ENCODE peak calls at places on chromosomes 4 and X, in nine cellular contexts. D, U, F, Z, P, N, J, S and M are unnamed samples.

GRCh38 chrX:131763674-131764073 is 219.8 kb downstream of the OR13H1 start:
- DNase-seq in D (no peak), U (peak; percentile 79), F (no peak), Z (peak; percentile 85), P (peak; percentile 79), N (no peak), J (no peak), S (no peak), M (no peak)

GRCh38 chrX:127877358-127877757 is 174.8 kb downstream of the ACTRT1 start:
- DNase-seq in D (no peak), U (no peak), F (no peak), Z (no peak), P (no peak), N (no peak), J (no peak), S (no peak), M (no peak)

GRCh38 chr4:26145212-26145611 is 175.6 kb upstream of the RBPJ start:
- DNase-seq in D (no peak), U (no peak), F (no peak), Z (no peak), P (no peak), N (no peak), J (no peak), S (no peak), M (no peak)

GRCh38 chr4:2249526-2249991 is 7.6 kb upstream of the HAUS3 start:
- DNase-seq in D (peak; percentile 55), U (peak; percentile 72), F (no peak), Z (no peak), P (no peak), N (no peak), J (no peak), S (no peak), M (no peak)

GRCh38 chr4:47553329-47554125 is 68.5 kb downstream of the ATP10D start:
- DNase-seq in D (no peak), U (no peak), F (no peak), Z (no peak), P (no peak), N (no peak), J (no peak), S (no peak), M (no peak)

GRCh38 chr4:78864405-78865024 is 74.7 kb downstream of the PAQR3 start:
- DNase-seq in D (no peak), U (no peak), F (peak; percentile 57), Z (no peak), P (no peak), N (no peak), J (peak; percentile 54), S (no peak), M (no peak)

GRCh38 chr4:15971068-15971801 is 8.3 kb upstream of the FGFBP2 start:
- DNase-seq in D (no peak), U (no peak), F (no peak), Z (no peak), P (no peak), N (no peak), J (no peak), S (no peak), M (no peak)

GRCh38 chrX:118255921-118256320 is 90.0 kb upstream of the WDR44 start:
- DNase-seq in D (no peak), U (no peak), F (no peak), Z (no peak), P (no peak), N (no peak), J (no peak), S (no peak), M (no peak)

GRCh38 chrX:131734621-131735020 is 190.7 kb downstream of the OR13H1 start:
- DNase-seq in D (no peak), U (no peak), F (no peak), Z (no peak), P (peak; percentile 71), N (no peak), J (peak; percentile 4), S (no peak), M (no peak)

GRCh38 chr4:88697588-88698329 is at the start of gene NAP1L5:
- DNase-seq in D (peak; percentile 79), U (peak; percentile 89), F (peak; percentile 81), Z (peak; percentile 55), P (peak; percentile 84), N (peak; percentile 88), J (peak; percentile 67), S (no peak), M (no peak)

GRCh38 chrX:102712967-102713677 is 874 bp downstream of the GPRASP2 start:
- DNase-seq in D (peak; percentile 60), U (no peak), F (peak; percentile 14), Z (peak; percentile 51), P (peak; percentile 51), N (peak; percentile 72), J (peak; percentile 68), S (peak; percentile 53), M (peak; percentile 11)

GRCh38 chr4:185773419-185773818 is 38.6 kb downstream of the SORBS2 start:
- DNase-seq in D (peak; percentile 71), U (no peak), F (no peak), Z (peak; percentile 89), P (no peak), N (peak; percentile 94), J (peak; percentile 46), S (no peak), M (no peak)

GRCh38 chr4:145840162-145840768 is 98.4 kb downstream of the ZNF827 start:
- DNase-seq in D (no peak), U (no peak), F (no peak), Z (peak; percentile 15), P (no peak), N (no peak), J (no peak), S (no peak), M (no peak)

GRCh38 chrX:130786030-130786429 is 117.0 kb downstream of the ENOX2 start:
- DNase-seq in D (no peak), U (no peak), F (no peak), Z (no peak), P (no peak), N (no peak), J (no peak), S (no peak), M (no peak)

GRCh38 chrX:150769408-150769807 is 76.2 kb downstream of the MTMR1 start:
- DNase-seq in D (no peak), U (no peak), F (no peak), Z (no peak), P (no peak), N (no peak), J (no peak), S (no peak), M (no peak)

GRCh38 chrX:150767475-150768131 is 74.4 kb downstream of the MTMR1 start:
- DNase-seq in D (no peak), U (no peak), F (no peak), Z (no peak), P (no peak), N (no peak), J (no peak), S (no peak), M (no peak)

GRCh38 chrX:150767045-150767395 is 73.8 kb downstream of the MTMR1 start:
- DNase-seq in D (no peak), U (no peak), F (no peak), Z (peak; percentile 10), P (no peak), N (no peak), J (peak; percentile 23), S (no peak), M (no peak)

GRCh38 chrX:150768580-150769190 is 75.5 kb downstream of the MTMR1 start:
- DNase-seq in D (no peak), U (no peak), F (no peak), Z (no peak), P (no peak), N (no peak), J (no peak), S (no peak), M (peak; percentile 24)

DNA sequence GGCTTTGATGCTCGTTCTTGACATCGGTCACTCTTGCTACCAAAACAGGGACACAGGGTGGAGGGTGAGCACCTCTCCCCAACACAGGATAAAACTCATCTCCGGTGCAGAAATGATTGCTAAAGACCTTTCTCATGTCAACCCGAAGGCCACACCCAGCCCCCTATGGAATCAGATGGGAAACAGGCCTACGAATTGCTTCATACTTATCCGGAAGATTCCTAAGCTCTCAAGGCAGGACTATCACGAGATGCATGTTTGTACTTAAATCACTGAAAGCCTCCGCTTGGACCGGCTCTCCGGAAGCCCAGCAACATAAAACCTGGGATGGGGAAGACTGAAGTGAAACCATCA is 74.9 kb downstream of the MTMR1 start:
- DNase-seq in D (no peak), U (no peak), F (no peak), Z (no peak), P (no peak), N (no peak), J (no peak), S (no peak), M (no peak)
- H3K27ac ChIP-seq in D (no peak overlapping the region), U (no peak overlapping the region), F (no peak overlapping the region), Z (no peak overlapping the region), P (no peak overlapping the region), N (no peak overlapping the region), J (no peak overlapping the region), S (no peak overlapping the region), M (peak overlapping the region; percentile 83)

GRCh38 chr4:53563824-53564223 is 27.5 kb downstream of the LNX1 start:
- DNase-seq in D (no peak), U (no peak), F (no peak), Z (no peak), P (no peak), N (no peak), J (no peak), S (no peak), M (peak; percentile 61)
- H3K27ac ChIP-seq in D (no peak overlapping the region), U (no peak overlapping the region), F (no peak overlapping the region), Z (no peak overlapping the region), P (no peak overlapping the region), N (no peak overlapping the region), J (no peak overlapping the region), S (no peak overlapping the region), M (no peak overlapping the region)

GRCh38 chr4:168678751-168679366 is 182.0 kb downstream of the PALLD start:
- DNase-seq in D (no peak), U (no peak), F (no peak), Z (no peak), P (no peak), N (no peak), J (no peak), S (no peak), M (no peak)

GRCh38 chr4:168682898-168683500 is 186.1 kb downstream of the PALLD start:
- DNase-seq in D (no peak), U (no peak), F (no peak), Z (no peak), P (no peak), N (no peak), J (no peak), S (no peak), M (no peak)

GRCh38 chr4:168677063-168677462 is 180.2 kb downstream of the PALLD start:
- DNase-seq in D (no peak), U (no peak), F (no peak), Z (no peak), P (peak; percentile 48), N (no peak), J (no peak), S (no peak), M (no peak)

GRCh38 chr4:168677879-168678278 is 181.0 kb downstream of the PALLD start:
- DNase-seq in D (no peak), U (no peak), F (no peak), Z (no peak), P (no peak), N (no peak), J (no peak), S (no peak), M (no peak)

GRCh38 chr4:168679397-168680176 is 182.7 kb downstream of the PALLD start:
- DNase-seq in D (no peak), U (no peak), F (no peak), Z (no peak), P (no peak), N (no peak), J (no peak), S (no peak), M (no peak)
- H3K27ac ChIP-seq in D (no peak overlapping the region), U (no peak overlapping the region), F (no peak overlapping the region), Z (no peak overlapping the region), P (no peak overlapping the region), N (no peak overlapping the region), J (no peak overlapping the region), S (peak overlapping the region; percentile 42), M (no peak overlapping the region)

GRCh38 chrX:22323541-22323940 is 50.8 kb downstream of the CBLL2 start:
- DNase-seq in D (no peak), U (no peak), F (no peak), Z (no peak), P (no peak), N (no peak), J (no peak), S (no peak), M (no peak)
- H3K27ac ChIP-seq in D (no peak overlapping the region), U (no peak overlapping the region), F (no peak overlapping the region), Z (no peak overlapping the region), P (no peak overlapping the region), N (no peak overlapping the region), J (no peak overlapping the region), S (no peak overlapping the region), M (no peak overlapping the region)